ENCODE peak calls at places on chromosomes 1 and 21, in ten cellular contexts. Q is brain microvascular endothelial cell, W is adrenal gland, R is testis, N is HFF-Myc, L is fibroblast of villous mesenchyme, J is GM12865, V is epithelial cell of proximal tubule, O is suprapubic skin, T is uterus. Z is an unnamed sample.

GRCh38 chr1:91864017-91864700 is 21.8 kb downstream of the TGFBR3 start:
- DNase-seq in Q (peak), W (no peak), R (no peak), N (no peak), L (peak), J (peak), V (no peak), O (no peak), T (no peak), Z (peak)

GRCh38 chr1:39398278-39399010 is 93.0 kb upstream of the BMP8A start:
- DNase-seq in Q (peak), W (peak), R (peak), N (peak), L (peak), J (peak), V (peak), O (no peak), T (peak), Z (peak)

GRCh38 chr1:147245586-147246021 is 3.1 kb downstream of the CHD1L start:
- DNase-seq in Q (no peak), W (no peak), R (no peak), N (no peak), L (no peak), J (no peak), V (no peak), O (no peak), T (no peak), Z (peak)

GRCh38 chr1:67732750-67733151 is 47.8 kb downstream of the GADD45A start:
- DNase-seq in Q (peak), W (no peak), R (no peak), N (no peak), L (peak), J (peak), V (no peak), O (no peak), T (no peak), Z (peak)

GRCh38 chr1:103416681-103417318 is 108.7 kb upstream of the RNPC3 start:
- DNase-seq in Q (no peak), W (no peak), R (no peak), N (peak), L (no peak), J (no peak), V (no peak), O (no peak), T (no peak), Z (no peak)

GRCh38 chr1:31861346-31861745 is 45.5 kb upstream of the SPOCD1 start:
- DNase-seq in Q (no peak), W (no peak), R (no peak), N (no peak), L (no peak), J (peak), V (no peak), O (no peak), T (no peak), Z (no peak)

GRCh38 chr1:209552406-209553264 is 30.9 kb upstream of the CAMK1G start:
- DNase-seq in Q (no peak), W (no peak), R (no peak), N (no peak), L (no peak), J (no peak), V (no peak), O (no peak), T (no peak), Z (no peak)

GRCh38 chr1:1435094-1435903 is at the start of gene VWA1:
- DNase-seq in Q (no peak), W (peak), R (peak), N (no peak), L (peak), J (peak), V (no peak), O (no peak), T (peak), Z (peak)

GRCh38 chr1:45644661-45645060 is 20.8 kb upstream of the CCDC17 start:
- DNase-seq in Q (no peak), W (no peak), R (no peak), N (no peak), L (no peak), J (no peak), V (no peak), O (no peak), T (no peak), Z (no peak)

GRCh38 chr1:20705356-20705755 is 12.5 kb downstream of the KIF17 start:
- DNase-seq in Q (no peak), W (no peak), R (no peak), N (no peak), L (no peak), J (no peak), V (no peak), O (no peak), T (no peak), Z (no peak)

GRCh38 chr21:37128069-37128468 is 55.0 kb downstream of the TTC3 start:
- DNase-seq in Q (no peak), W (no peak), R (no peak), N (no peak), L (no peak), J (no peak), V (no peak), O (no peak), T (no peak), Z (no peak)

GRCh38 chr1:70314706-70315304 is 39.7 kb downstream of the ANKRD13C start:
- DNase-seq in Q (no peak), W (no peak), R (no peak), N (no peak), L (no peak), J (no peak), V (no peak), O (no peak), T (no peak), Z (no peak)

GRCh38 chr1:201506573-201507567 is at the start of gene CSRP1:
- DNase-seq in Q (peak), W (peak), R (peak), N (no peak), L (peak), J (peak), V (no peak), O (peak), T (peak), Z (peak)

GRCh38 chr1:243713470-243714186 is 136.4 kb downstream of the AKT3 start:
- DNase-seq in Q (no peak), W (no peak), R (peak), N (peak), L (peak), J (no peak), V (no peak), O (no peak), T (peak), Z (peak)

GRCh38 chr1:59427155-59427554 is 130.3 kb downstream of the FGGY start:
- DNase-seq in Q (no peak), W (no peak), R (no peak), N (peak), L (no peak), J (no peak), V (no peak), O (no peak), T (no peak), Z (no peak)

GRCh38 chr1:94416901-94417701 is 1.1 kb upstream of the ABCD3 start:
- DNase-seq in Q (peak), W (peak), R (peak), N (no peak), L (peak), J (no peak), V (peak), O (no peak), T (peak), Z (peak)

GRCh38 chr1:5896706-5897105 is 95.5 kb downstream of the NPHP4 start:
- DNase-seq in Q (no peak), W (no peak), R (no peak), N (no peak), L (no peak), J (no peak), V (peak), O (no peak), T (no peak), Z (no peak)

GRCh38 chr1:55127827-55128343 is 87.3 kb downstream of the USP24 start:
- DNase-seq in Q (no peak), W (no peak), R (no peak), N (no peak), L (peak), J (peak), V (no peak), O (no peak), T (no peak), Z (peak)

GRCh38 chr1:43442756-43443155 is 11.0 kb downstream of the HYI start:
- DNase-seq in Q (no peak), W (no peak), R (no peak), N (no peak), L (no peak), J (no peak), V (no peak), O (peak), T (peak), Z (no peak)

GRCh38 chr1:40859017-40859416 is 3.1 kb downstream of the CITED4 start:
- DNase-seq in Q (no peak), W (no peak), R (no peak), N (no peak), L (no peak), J (no peak), V (no peak), O (no peak), T (no peak), Z (no peak)

GRCh38 chr1:191152776-191153175 is 675.1 kb upstream of the BRINP3 start:
- DNase-seq in Q (no peak), W (no peak), R (no peak), N (no peak), L (no peak), J (peak), V (no peak), O (no peak), T (no peak), Z (no peak)

DNA sequence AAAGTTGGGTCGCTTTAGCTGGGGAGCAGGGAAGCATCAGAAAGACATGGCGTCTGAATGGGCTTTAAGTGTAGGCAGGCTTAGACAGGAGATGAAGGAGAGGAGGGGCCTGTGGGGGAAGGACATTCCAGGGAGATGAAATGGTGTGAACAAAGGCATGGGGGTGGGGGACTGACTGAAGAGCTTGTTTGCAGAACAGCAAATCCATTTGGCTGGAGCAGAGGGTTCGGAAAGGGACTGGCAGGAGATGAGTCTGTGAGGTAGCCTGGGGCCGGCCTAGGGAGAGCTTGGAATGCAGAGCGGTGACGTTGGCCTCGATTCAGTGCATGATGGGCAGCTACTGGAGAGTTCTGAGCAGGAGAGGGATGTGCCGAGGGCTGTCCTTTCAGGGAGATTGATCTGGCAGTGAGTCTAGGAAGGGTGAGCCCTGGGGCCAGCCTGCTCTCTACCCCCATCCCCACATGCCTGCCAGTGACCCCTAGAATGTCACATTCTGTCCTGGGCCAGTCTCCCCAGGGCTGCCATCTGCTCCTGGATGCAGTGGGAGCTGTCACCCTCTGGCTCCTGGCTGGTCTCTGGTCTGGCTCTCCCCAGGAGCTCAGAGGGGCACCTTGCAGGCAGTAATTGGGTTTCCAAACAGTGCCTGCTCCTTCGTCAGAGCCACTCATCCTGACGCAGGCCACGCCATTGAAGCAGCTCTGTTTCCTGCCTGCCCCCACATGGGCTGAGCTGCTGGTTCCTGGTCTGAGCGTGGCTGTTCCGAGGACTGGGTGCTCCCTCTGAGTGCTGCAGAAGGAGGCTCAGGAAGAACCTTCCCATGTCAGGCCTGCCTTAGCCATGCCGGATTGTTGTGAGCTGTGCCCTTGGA is 22.3 kb upstream of the TMEM222 start:
- DNase-seq in Q (peak), W (peak), R (peak), N (peak), L (peak), J (no peak), V (no peak), O (no peak), T (peak), Z (peak)
- H3K4me3 ChIP-seq in Q (no peak), W (no peak), R (no peak), N (no peak), L (no peak), J (no peak), V (no peak), O (no peak), T (no peak), Z (no peak)

GRCh38 chr1:29124366-29125236 is 898 bp upstream of the TMEM200B start:
- DNase-seq in Q (peak), W (peak), R (peak), N (no peak), L (peak), J (peak), V (no peak), O (peak), T (peak), Z (peak)
- TF ChIP-seq CTCF in Q (peak), W (peak), R (peak), N (peak), L (peak), J (no peak), V (peak), O (peak), T (peak), Z (peak)

DNA sequence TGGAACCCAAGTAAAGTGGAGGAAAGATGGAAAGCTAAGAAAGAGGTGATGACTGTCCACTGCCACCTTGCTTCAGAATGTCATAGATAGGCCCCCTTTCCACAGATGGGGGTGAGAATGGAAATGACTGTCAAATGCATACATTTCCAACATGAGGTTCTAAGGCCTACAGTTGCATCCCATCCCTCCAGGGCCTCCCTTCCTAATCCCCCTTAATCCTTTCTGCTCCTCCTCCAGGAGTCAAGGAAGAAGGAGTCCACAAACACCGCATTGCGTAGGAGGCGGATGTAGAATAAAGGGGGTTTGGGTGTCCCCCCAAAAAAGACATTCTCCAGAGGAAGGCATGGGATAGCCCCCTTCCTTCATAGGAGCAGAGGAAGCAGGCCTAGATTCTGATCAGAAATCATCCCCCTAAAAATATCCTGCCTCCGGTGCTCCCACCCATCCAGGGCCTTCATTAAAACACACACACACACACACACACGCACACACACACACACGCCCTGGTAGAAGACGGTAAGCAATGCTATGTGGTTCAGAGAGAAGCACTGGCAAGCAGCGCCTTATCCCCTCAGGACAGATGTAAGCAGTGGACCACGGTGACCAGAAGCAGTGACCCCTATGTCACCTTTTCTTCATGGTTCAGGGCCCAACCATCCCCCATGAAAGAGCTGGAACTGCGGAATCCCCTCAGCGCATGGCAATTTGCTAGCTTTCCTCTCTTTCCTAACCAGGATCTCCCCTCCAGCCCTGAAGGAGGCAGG is 2.0 kb downstream of the SV2A start:
- DNase-seq in Q (no peak), W (no peak), R (no peak), N (no peak), L (no peak), J (peak), V (no peak), O (no peak), T (no peak), Z (no peak)
- H3K4me3 ChIP-seq in Q (no peak), W (no peak), R (no peak), N (no peak), L (no peak), J (no peak), V (no peak), O (no peak), T (no peak), Z (no peak)

GRCh38 chr1:156598731-156599432 is 2.4 kb downstream of the GPATCH4 start:
- DNase-seq in Q (no peak), W (no peak), R (no peak), N (no peak), L (no peak), J (no peak), V (no peak), O (no peak), T (no peak), Z (no peak)

GRCh38 chr1:156601122-156601830 is at the start of gene GPATCH4:
- DNase-seq in Q (peak), W (peak), R (peak), N (peak), L (peak), J (peak), V (peak), O (peak), T (peak), Z (peak)

GRCh38 chr1:156598125-156598524 is 3.2 kb downstream of the GPATCH4 start:
- DNase-seq in Q (no peak), W (no peak), R (no peak), N (no peak), L (no peak), J (no peak), V (no peak), O (no peak), T (no peak), Z (no peak)

GRCh38 chr1:156600733-156601121 is 552 bp downstream of the GPATCH4 start:
- DNase-seq in Q (no peak), W (no peak), R (no peak), N (no peak), L (peak), J (peak), V (no peak), O (no peak), T (no peak), Z (peak)

DNA sequence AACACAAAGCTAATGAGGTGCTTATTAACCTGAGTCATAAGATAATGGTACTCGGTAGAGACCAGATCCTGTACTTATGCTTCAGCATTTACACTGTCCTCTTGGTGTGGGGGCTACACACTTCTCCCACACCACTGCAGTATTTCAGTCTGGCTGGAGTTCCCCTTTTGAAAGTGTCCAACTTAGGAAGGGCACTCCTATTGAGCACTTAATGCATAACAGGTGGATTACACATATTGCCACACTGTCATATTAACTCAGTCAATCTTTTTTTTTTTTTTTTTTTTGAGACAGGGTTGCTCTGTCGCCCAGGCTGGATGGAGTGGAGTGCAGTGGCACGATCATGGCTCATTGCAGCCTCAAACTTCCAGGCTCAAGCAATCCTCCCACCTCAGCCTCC is 1.5 kb downstream of the GPATCH4 start:
- DNase-seq in Q (no peak), W (no peak), R (no peak), N (no peak), L (no peak), J (peak), V (no peak), O (no peak), T (no peak), Z (no peak)
- TF ChIP-seq CTCF in Q (peak), W (peak), R (no peak), N (no peak), L (no peak), J (no peak), V (peak), O (no peak), T (no peak), Z (no peak)

DNA sequence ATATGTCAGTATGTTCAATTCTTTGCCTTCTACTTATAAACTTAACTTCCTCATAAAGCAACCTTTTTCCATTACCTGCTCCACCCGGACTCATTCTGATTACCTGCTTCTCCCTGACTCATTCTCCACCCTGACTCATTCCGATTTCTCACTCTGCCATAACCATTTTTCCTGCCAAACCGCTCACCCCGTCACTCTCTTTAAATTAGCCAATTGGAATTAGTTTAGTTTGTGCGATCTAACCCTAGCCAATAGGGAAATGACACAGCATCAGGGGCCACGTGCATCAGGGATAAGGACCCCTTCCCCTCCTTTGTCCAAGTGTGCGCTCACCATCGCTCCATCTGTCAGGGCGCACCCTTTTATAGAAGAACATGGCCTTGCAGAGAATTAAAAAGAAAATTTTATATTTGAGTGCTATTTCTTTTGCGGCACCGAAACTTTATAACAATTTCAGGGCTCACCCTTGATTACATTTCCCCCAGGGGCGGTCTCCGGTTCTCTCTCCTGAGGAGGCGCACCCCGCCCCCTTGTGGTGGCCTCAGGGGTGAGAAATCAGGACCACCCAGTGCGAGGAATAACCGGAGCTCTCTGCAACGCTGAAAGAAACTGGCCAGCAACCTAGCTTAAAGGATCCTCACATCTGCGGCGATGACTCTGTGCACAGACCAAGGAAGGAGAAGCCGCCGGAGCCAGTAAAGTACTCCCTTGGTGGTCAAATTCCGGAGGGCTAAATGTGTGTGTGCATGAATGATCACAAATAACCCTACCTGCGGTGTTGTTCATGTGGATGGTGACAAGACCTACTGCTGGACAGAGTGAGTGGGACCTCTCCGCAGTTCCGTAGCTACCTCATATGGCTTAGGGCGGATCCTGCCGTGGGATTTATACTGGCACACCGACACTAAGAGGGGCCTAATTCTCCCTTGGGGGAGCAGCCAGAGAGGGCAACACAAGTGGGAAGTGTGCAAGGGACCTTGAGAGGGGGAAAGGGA is 30.3 kb upstream of the CBR3 start:
- DNase-seq in Q (peak), W (no peak), R (peak), N (no peak), L (peak), J (peak), V (peak), O (no peak), T (peak), Z (peak)
- H3K4me3 ChIP-seq in Q (peak), W (peak), R (peak), N (no peak), L (peak), J (no peak), V (peak), O (peak), T (no peak), Z (no peak)

GRCh38 chr1:106266786-106267185 is 789.7 kb upstream of the PRMT6 start:
- DNase-seq in Q (no peak), W (no peak), R (no peak), N (no peak), L (no peak), J (no peak), V (no peak), O (no peak), T (no peak), Z (no peak)

DNA sequence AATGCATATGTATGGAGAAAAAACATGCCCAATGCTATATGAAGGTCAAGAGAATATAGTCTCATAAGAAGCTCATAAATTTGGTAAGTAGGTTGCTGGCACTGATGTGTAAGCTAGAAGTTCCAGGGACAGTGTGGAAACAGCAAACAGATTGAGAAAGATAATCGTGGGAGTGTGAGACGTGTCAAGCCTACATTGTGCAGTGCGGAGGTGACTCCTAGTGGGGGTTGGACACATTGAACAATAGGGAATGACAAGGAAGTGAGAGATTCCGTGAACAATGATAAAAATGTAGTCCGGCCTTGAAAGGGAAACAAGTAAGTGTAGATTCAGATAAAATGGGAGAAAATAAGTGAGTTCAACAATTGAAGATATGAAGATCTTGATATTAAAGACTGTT is 788.4 kb upstream of the PRMT6 start:
- DNase-seq in Q (peak), W (peak), R (peak), N (no peak), L (no peak), J (no peak), V (no peak), O (no peak), T (no peak), Z (peak)
- TF ChIP-seq CTCF in Q (peak), W (no peak), R (no peak), N (no peak), L (no peak), J (no peak), V (peak), O (no peak), T (no peak), Z (peak)